ENCODE peak calls at places on chromosomes 11 and 22, in five cellular contexts. R is cardiac fibroblast; Z is amygdala; V is AG04449; T is naive thymus-derived CD4-positive, alpha-beta T cell. N is an unnamed sample.

GRCh38 chr11:1564535-1565172 is 7.4 kb downstream of the DUSP8 start:
- DNase-seq in R (peak; percentile 83), V (peak; percentile 31), Z (peak; percentile 45), T (no peak), N (peak; percentile 50)

GRCh38 chr11:57556041-57556440 is 11.4 kb downstream of the UBE2L6 start:
- DNase-seq in Z (no peak), V (no peak), T (no peak), R (no peak), N (no peak)

GRCh38 chr11:61978703-61979661 is 11.5 kb upstream of the FTH1 start:
- DNase-seq in R (peak; percentile 51), V (no peak), T (no peak), Z (no peak), N (no peak)

GRCh38 chr11:62770778-62771143 is 435 bp upstream of the TAF6L start:
- DNase-seq in Z (no peak), V (no peak), R (no peak), T (no peak), N (no peak)

GRCh38 chr11:5204787-5205186 is 4.3 kb upstream of the OR51V1 start:
- DNase-seq in R (peak; percentile 84), T (no peak), Z (no peak), V (peak; percentile 44), N (no peak)

GRCh38 chr22:32018056-32018455 is 25.0 kb upstream of the SLC5A1 start:
- DNase-seq in T (no peak), Z (no peak), V (no peak), R (peak; percentile 14), N (no peak)

GRCh38 chr11:96964661-96965060 is 574.8 kb downstream of the JRKL start:
- DNase-seq in R (no peak), V (no peak), T (no peak), Z (no peak), N (no peak)

GRCh38 chr11:125593113-125593761 is 585 bp downstream of the STT3A start:
- DNase-seq in Z (no peak), T (no peak), V (no peak), R (peak; percentile 43), N (no peak)

GRCh38 chr22:45968751-45969413 is 8.1 kb downstream of the WNT7B start:
- DNase-seq in V (peak; percentile 12), R (peak; percentile 88), T (no peak), Z (no peak), N (no peak)

GRCh38 chr11:6682591-6682935 is 577 bp downstream of the MRPL17 start:
- DNase-seq in R (peak; percentile 10), Z (no peak), T (no peak), V (no peak), N (no peak)

GRCh38 chr11:63572026-63572688 is 9.0 kb upstream of the PLAAT2 start:
- DNase-seq in V (no peak), T (no peak), R (no peak), Z (no peak), N (no peak)

GRCh38 chr11:92671081-92671480 is 298.4 kb upstream of the MTNR1B start:
- DNase-seq in R (no peak), V (no peak), T (no peak), Z (no peak), N (no peak)

GRCh38 chr11:75429902-75430691 is 2.9 kb downstream of the KLHL35 start:
- DNase-seq in Z (no peak), T (peak; percentile 57), R (peak; percentile 61), V (no peak), N (peak; percentile 75)

N was measured in CD4-positive, alpha-beta memory T cell.